ENCODE peak calls at places on chromosomes 13 and 19, in six cellular contexts. U, E, C, W, M and O are unnamed samples.

GRCh38 chr13:26619321-26619720 is 61.8 kb downstream of the WASF3 start:
- DNase-seq in U (no peak), E (no peak), C (no peak), W (no peak), M (no peak), O (no peak)

GRCh38 chr19:48395170-48395455 is 1.6 kb downstream of the GRIN2D start:
- DNase-seq in U (no peak), E (no peak), C (no peak), W (no peak), M (no peak), O (no peak)

GRCh38 chr19:18386543-18387251 is 739 bp downstream of the GDF15 start:
- DNase-seq in U (peak; percentile 54), E (peak; percentile 46), C (no peak), W (peak; percentile 81), M (peak; percentile 57), O (no peak)

GRCh38 chr13:53732664-53733063 is 704.1 kb downstream of the OLFM4 start:
- DNase-seq in U (no peak), E (no peak), C (no peak), W (no peak), M (no peak), O (no peak)

GRCh38 chr13:51849145-51850101 is 4.4 kb upstream of the TMEM272 start:
- DNase-seq in U (no peak), E (peak; percentile 14), C (no peak), W (no peak), M (no peak), O (no peak)

GRCh38 chr13:111383591-111384440 is 63.4 kb downstream of the TEX29 start:
- DNase-seq in U (no peak), E (no peak), C (peak; percentile 1), W (no peak), M (no peak), O (no peak)

GRCh38 chr19:47470447-47471195 is 1.1 kb downstream of the SLC8A2 start:
- DNase-seq in U (no peak), E (no peak), C (no peak), W (no peak), M (no peak), O (no peak)

GRCh38 chr19:16416574-16416973 is 55.2 kb downstream of the EPS15L1 start:
- DNase-seq in U (no peak), E (no peak), C (no peak), W (no peak), M (no peak), O (no peak)

GRCh38 chr13:98173431-98173921 is 3.6 kb downstream of the RNF113B start:
- DNase-seq in U (peak; percentile 10), E (peak; percentile 46), C (no peak), W (no peak), M (peak; percentile 15), O (peak; percentile 59)

GRCh38 chr19:38211779-38212178 is 12.2 kb downstream of the DPF1 start:
- DNase-seq in U (no peak), E (no peak), C (no peak), W (peak; percentile 80), M (no peak), O (no peak)

GRCh38 chr19:16825312-16826168 is 3.7 kb upstream of the SIN3B start:
- DNase-seq in U (peak; percentile 73), E (no peak), C (peak; percentile 53), W (no peak), M (peak; percentile 39), O (peak; percentile 77)

GRCh38 chr13:110872768-110873638 is 41.9 kb downstream of the ANKRD10 start:
- DNase-seq in U (no peak), E (no peak), C (no peak), W (peak; percentile 63), M (no peak), O (no peak)

GRCh38 chr19:21158523-21159135 is 16.8 kb downstream of the ZNF431 start:
- DNase-seq in U (no peak), E (no peak), C (no peak), W (no peak), M (no peak), O (no peak)

GRCh38 chr19:12757544-12758274 is 6.1 kb downstream of the BEST2 start:
- DNase-seq in U (no peak), E (peak; percentile 79), C (peak; percentile 76), W (peak; percentile 95), M (peak; percentile 80), O (peak; percentile 74)

GRCh38 chr19:49347835-49348234 is 12.6 kb downstream of the CD37 start:
- DNase-seq in U (peak; percentile 48), E (peak; percentile 92), C (no peak), W (no peak), M (no peak), O (no peak)

GRCh38 chr19:58328999-58329398 is 2.2 kb downstream of the ZSCAN22 start:
- DNase-seq in U (no peak), E (peak; percentile 44), C (no peak), W (no peak), M (no peak), O (no peak)

GRCh38 chr13:30576528-30576927 is 41.2 kb upstream of the USPL1 start:
- DNase-seq in U (peak; percentile 16), E (no peak), C (no peak), W (no peak), M (peak; percentile 11), O (no peak)

GRCh38 chr13:113322043-113322461 is 25.0 kb downstream of the LAMP1 start:
- DNase-seq in U (no peak), E (no peak), C (no peak), W (no peak), M (no peak), O (no peak)

GRCh38 chr19:19463348-19464117 is 51.8 kb downstream of the TSSK6 start:
- DNase-seq in U (no peak), E (no peak), C (no peak), W (no peak), M (no peak), O (peak; percentile 65)

GRCh38 chr19:18416778-18417249 is 2.4 kb upstream of the SSBP4 start:
- DNase-seq in U (peak; percentile 87), E (peak; percentile 91), C (peak; percentile 74), W (peak; percentile 95), M (peak; percentile 81), O (peak; percentile 95)

GRCh38 chr13:40680659-40681323 is 14.3 kb upstream of the FOXO1 start:
- DNase-seq in U (no peak), E (no peak), C (no peak), W (no peak), M (no peak), O (no peak)

GRCh38 chr13:109400625-109401257 is 385.6 kb downstream of the IRS2 start:
- DNase-seq in U (no peak), E (no peak), C (peak; percentile 67), W (peak; percentile 26), M (no peak), O (no peak)

GRCh38 chr19:35559281-35559659 is 4.2 kb downstream of the ATP4A start:
- DNase-seq in U (no peak), E (no peak), C (no peak), W (no peak), M (no peak), O (no peak)

GRCh38 chr19:51751655-51752054 is at the start of gene FPR1:
- DNase-seq in U (peak; percentile 29), E (no peak), C (no peak), W (no peak), M (no peak), O (no peak)

GRCh38 chr13:111555268-111555633 is 234.8 kb downstream of the TEX29 start:
- DNase-seq in U (no peak), E (no peak), C (no peak), W (no peak), M (no peak), O (no peak)

GRCh38 chr19:49210108-49210900 is 52.7 kb downstream of the TRPM4 start:
- DNase-seq in U (peak; percentile 23), E (peak; percentile 69), C (no peak), W (peak; percentile 82), M (peak; percentile 42), O (peak; percentile 25)

GRCh38 chr19:11558881-11559828 is at the start of gene ELOF1:
- DNase-seq in U (peak; percentile 92), E (peak; percentile 97), C (peak; percentile 98), W (peak; percentile 97), M (peak; percentile 98), O (peak; percentile 96)

GRCh38 chr19:11555246-11555645 is 3.8 kb downstream of the ELOF1 start:
- DNase-seq in U (no peak), E (no peak), C (no peak), W (no peak), M (no peak), O (no peak)

GRCh38 chr19:11563530-11563929 is 4.5 kb upstream of the ELOF1 start:
- DNase-seq in U (no peak), E (no peak), C (no peak), W (no peak), M (no peak), O (no peak)

GRCh38 chr19:11556634-11557420 is 2.2 kb downstream of the ELOF1 start:
- DNase-seq in U (no peak), E (no peak), C (no peak), W (no peak), M (no peak), O (no peak)

GRCh38 chr19:11560404-11560988 is 1.5 kb upstream of the ELOF1 start:
- DNase-seq in U (no peak), E (peak; percentile 73), C (peak; percentile 41), W (no peak), M (peak; percentile 49), O (peak; percentile 40)
- TF ChIP-seq EP300 in U (no peak), E (no peak), C (no peak), W (no peak), M (no peak), O (no peak)

DNA sequence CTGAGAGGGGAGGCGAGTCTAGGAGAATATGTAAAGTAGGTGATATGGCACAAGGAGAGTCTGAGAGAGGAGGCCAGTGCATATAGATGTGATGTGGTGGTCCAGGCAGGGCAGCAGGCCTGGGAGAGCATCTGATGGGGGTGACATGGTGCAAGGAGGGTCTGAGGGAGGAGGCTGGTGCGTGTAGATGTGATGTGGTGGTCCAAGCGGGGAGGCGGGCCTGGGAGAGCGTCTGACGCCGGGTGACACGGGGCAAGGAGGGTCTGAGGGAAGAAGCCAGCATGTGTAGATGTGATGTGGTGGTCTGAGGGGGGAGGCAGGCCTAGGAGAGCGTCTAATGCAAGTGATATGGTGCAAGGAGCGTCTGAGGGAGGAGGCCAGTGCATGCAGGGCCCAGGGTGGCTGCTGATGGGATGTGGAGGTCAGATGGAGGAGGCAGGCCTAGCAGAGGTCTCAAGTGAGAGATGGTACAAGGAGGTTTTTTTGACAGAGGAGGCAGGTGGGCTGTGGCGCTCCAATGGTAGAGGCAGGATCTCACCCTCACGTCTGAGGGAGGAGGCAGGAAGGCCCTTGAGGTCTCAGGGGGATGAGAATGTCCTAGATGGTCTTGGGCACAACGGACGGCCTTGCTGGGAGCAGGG is 16.2 kb downstream of the NFIC start:
- DNase-seq in U (no peak), E (no peak), C (no peak), W (no peak), M (no peak), O (no peak)
- TF ChIP-seq EP300 in U (no peak), E (no peak), C (no peak), W (no peak), M (no peak), O (no peak)

GRCh38 chr13:31722684-31723083 is 16.6 kb upstream of the RXFP2 start:
- DNase-seq in U (no peak), E (no peak), C (no peak), W (no peak), M (no peak), O (no peak)
- TF ChIP-seq EP300 in U (no peak), E (no peak), C (no peak), W (no peak), M (no peak), O (no peak)

DNA sequence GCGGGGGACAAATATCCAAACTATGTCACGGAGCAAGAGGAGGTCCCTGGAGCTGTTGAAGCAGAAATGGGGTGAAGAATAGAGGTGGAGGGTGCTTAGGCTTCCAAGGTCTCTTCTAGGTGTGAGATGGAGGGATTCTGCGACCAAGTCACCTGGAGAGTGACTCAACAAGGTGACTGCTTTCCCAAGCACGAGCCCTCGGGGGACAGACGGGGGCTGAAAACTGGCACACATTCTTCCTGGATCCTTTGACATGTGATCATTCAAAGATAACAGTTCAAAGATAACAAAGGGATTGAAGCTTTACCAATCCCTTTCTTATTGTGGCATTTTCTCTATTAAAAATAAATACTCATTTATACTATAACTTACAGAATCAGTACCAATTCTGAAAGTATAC is 2.2 kb upstream of the TEX101 start:
- DNase-seq in U (no peak), E (no peak), C (no peak), W (no peak), M (no peak), O (no peak)
- TF ChIP-seq EP300 in U (no peak), E (no peak), C (no peak), W (no peak), M (no peak), O (no peak)